ENCODE peak calls at places on chromosomes 5 and 9, in five cellular contexts. B is activated CD8-positive, alpha-beta T cell treated with anti-CD3 and anti-CD28 coated beads for 36 hours; I is NT2/D1; N is CD4-positive, alpha-beta memory T cell; D is mammary epithelial cell. X is an unnamed sample.

GRCh38 chr5:96788112-96788749 is 19.5 kb downstream of the ERAP1 start:
- DNase-seq in B (peak; percentile 18), I (no peak), N (no peak), D (no peak), X (no peak)

GRCh38 chr9:122377241-122378164 is 6.7 kb downstream of the PTGS1 start:
- DNase-seq in B (no peak), I (no peak), N (no peak), D (no peak), X (no peak)

GRCh38 chr5:140128376-140128775 is 2.6 kb downstream of the IGIP start:
- DNase-seq in B (no peak), I (no peak), N (no peak), D (no peak), X (no peak)

GRCh38 chr5:107680799-107681198 is 10.1 kb upstream of the EFNA5 start:
- DNase-seq in B (no peak), I (no peak), N (no peak), D (no peak), X (no peak)

GRCh38 chr9:137488330-137488653 is 29.2 kb upstream of the NSMF start:
- DNase-seq in B (no peak), I (no peak), N (no peak), D (no peak), X (no peak)

GRCh38 chr9:129080608-129081387 is at the start of gene DOLPP1:
- DNase-seq in B (peak; percentile 99), I (peak; percentile 99), N (peak; percentile 100), D (peak; percentile 100), X (peak; percentile 99)

GRCh38 chr5:55610518-55610917 is 75.8 kb upstream of the PLPP1 start:
- DNase-seq in B (no peak), I (no peak), N (no peak), D (no peak), X (no peak)

GRCh38 chr5:128669803-128670202 is 131.8 kb upstream of the FBN2 start:
- DNase-seq in B (no peak), I (no peak), N (no peak), D (peak; percentile 58), X (no peak)

GRCh38 chr9:91119147-91119546 is 242.6 kb downstream of the AUH start:
- DNase-seq in B (no peak), I (no peak), N (no peak), D (peak; percentile 81), X (no peak)

GRCh38 chr5:119355636-119356383 is at the start of gene TNFAIP8:
- DNase-seq in B (peak; percentile 85), I (no peak), N (no peak), D (peak; percentile 76), X (peak; percentile 62)

GRCh38 chr5:163696270-163696887 is 191.0 kb downstream of the MAT2B start:
- DNase-seq in B (peak; percentile 2), I (peak; percentile 38), N (no peak), D (peak; percentile 68), X (no peak)